ENCODE peak calls at places on chromosomes 7 and 10, in ten cellular contexts. I, P, X, B, Q, O, W, R, N and K are unnamed samples.

GRCh38 chr7:27689045-27689877 is 26.6 kb upstream of the HIBADH start:
- DNase-seq in X (no peak), R (peak), W (no peak), N (no peak), O (no peak), Q (no peak), I (peak), P (peak), B (no peak), K (no peak)

GRCh38 chr10:59771162-59771807 is 18.0 kb upstream of the MRLN start:
- DNase-seq in B (no peak), I (no peak), Q (no peak), W (no peak), N (no peak), X (no peak), P (no peak), O (no peak), R (no peak), K (no peak)

GRCh38 chr7:143279186-143280098 is 5.3 kb upstream of the TMEM139 start:
- DNase-seq in O (no peak), I (peak), Q (peak), P (peak), X (no peak), B (peak), W (peak), N (no peak), R (peak), K (no peak)

GRCh38 chr10:125105856-125106255 is 54.5 kb downstream of the CTBP2 start:
- DNase-seq in N (no peak), I (no peak), P (no peak), X (no peak), W (no peak), B (no peak), O (no peak), Q (no peak), R (no peak), K (no peak)

GRCh38 chr10:49512121-49512809 is 26.7 kb downstream of the ERCC6 start:
- DNase-seq in W (peak), P (peak), R (peak), N (no peak), X (no peak), I (peak), O (no peak), B (peak), Q (no peak), K (peak)

GRCh38 chr10:113899952-113900598 is 45.6 kb downstream of the NHLRC2 start:
- DNase-seq in I (peak), O (no peak), N (no peak), R (no peak), Q (no peak), X (no peak), B (no peak), W (no peak), P (no peak), K (no peak)

GRCh38 chr7:34277016-34277800 is 371.9 kb downstream of the BMPER start:
- DNase-seq in P (no peak), O (no peak), X (no peak), R (peak), B (no peak), I (peak), W (peak), Q (no peak), N (no peak), K (no peak)

GRCh38 chr10:33413093-33413442 is 78.6 kb upstream of the NRP1 start:
- DNase-seq in W (peak), I (no peak), Q (no peak), O (no peak), P (no peak), N (no peak), R (peak), X (no peak), B (no peak), K (no peak)

GRCh38 chr7:36677769-36678435 is 46.4 kb downstream of the AOAH start:
- DNase-seq in R (no peak), B (no peak), O (no peak), Q (no peak), I (no peak), W (no peak), P (no peak), N (no peak), X (no peak), K (no peak)

GRCh38 chr10:97517778-97518561 is 19.2 kb downstream of the UBTD1 start:
- DNase-seq in P (no peak), X (no peak), W (no peak), N (no peak), R (peak), B (no peak), I (no peak), O (no peak), Q (no peak), K (no peak)

GRCh38 chr10:132420469-132421376 is 23.7 kb downstream of the PWWP2B start:
- DNase-seq in Q (no peak), O (no peak), B (no peak), R (no peak), N (no peak), X (no peak), P (peak), W (no peak), I (peak), K (peak)

GRCh38 chr7:106870983-106871410 is 5.9 kb downstream of the PIK3CG start:
- DNase-seq in R (peak), Q (no peak), I (no peak), N (no peak), W (peak), P (no peak), B (no peak), X (no peak), O (peak), K (no peak)

GRCh38 chr7:94154858-94155257 is 150.7 kb upstream of the BET1 start:
- DNase-seq in X (no peak), W (no peak), I (no peak), R (no peak), Q (no peak), N (no peak), P (no peak), B (no peak), O (no peak), K (no peak)

GRCh38 chr7:159040912-159041711 is 103.6 kb downstream of the VIPR2 start:
- DNase-seq in I (no peak), X (no peak), W (no peak), R (no peak), Q (no peak), B (no peak), O (no peak), P (no peak), N (no peak), K (no peak)

GRCh38 chr10:86957471-86958108 is at the start of gene MMRN2:
- DNase-seq in O (no peak), X (peak), P (no peak), W (no peak), B (no peak), N (no peak), R (peak), Q (no peak), I (no peak), K (no peak)

GRCh38 chr10:86958109-86958830 is at the start of gene SNCG:
- DNase-seq in X (peak), N (peak), P (no peak), I (no peak), R (peak), O (no peak), B (no peak), W (no peak), Q (no peak), K (no peak)

GRCh38 chr10:86959737-86960002 is 1.3 kb downstream of the SNCG start:
- DNase-seq in I (no peak), B (no peak), X (no peak), N (no peak), R (no peak), Q (no peak), P (no peak), O (no peak), W (no peak), K (no peak)

GRCh38 chr10:86960003-86960862 is 1.8 kb downstream of the SNCG start:
- DNase-seq in B (no peak), W (peak), R (peak), N (no peak), I (peak), Q (no peak), P (peak), O (peak), X (peak), K (no peak)

GRCh38 chr10:86958831-86959736 is 685 bp downstream of the SNCG start:
- DNase-seq in I (peak), O (no peak), N (peak), B (no peak), P (no peak), X (peak), Q (no peak), W (peak), R (peak), K (no peak)
- H3K4me3 ChIP-seq in I (no peak), O (no peak), N (peak), B (no peak), P (no peak), X (peak), Q (no peak), W (no peak), R (peak), K (no peak)

GRCh38 chr7:55099086-55099831 is 80.4 kb downstream of the EGFR start:
- DNase-seq in O (no peak), R (no peak), X (no peak), N (no peak), I (peak), Q (no peak), B (no peak), P (no peak), W (no peak), K (no peak)
- TF ChIP-seq CTCF in O (no peak), R (no peak), X (no peak), N (no peak), I (no peak), Q (no peak), B (no peak), P (no peak), W (no peak), K (no peak)

DNA sequence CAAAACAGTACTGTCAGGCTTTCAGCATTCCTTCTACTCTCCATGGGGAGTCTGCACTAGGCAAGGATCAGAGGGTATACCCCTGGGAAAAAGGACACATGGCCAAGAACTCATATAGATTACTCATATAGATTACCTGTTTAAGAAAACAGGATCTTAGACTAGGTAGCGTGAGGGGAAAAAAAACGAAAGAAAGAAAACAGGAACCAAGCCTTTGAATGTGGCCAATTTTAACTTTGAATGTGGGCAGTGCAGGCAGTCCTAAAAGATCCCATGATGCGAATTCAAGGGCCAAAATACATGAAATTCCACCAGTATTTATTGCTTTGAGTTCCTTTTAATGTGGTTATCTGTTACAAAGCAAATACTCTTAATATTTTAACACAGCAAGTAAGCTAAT is 108.6 kb upstream of the TAC1 start:
- DNase-seq in W (no peak), N (no peak), I (no peak), O (peak), X (no peak), B (no peak), Q (no peak), R (no peak), P (no peak), K (no peak)
- H3K4me3 ChIP-seq in W (no peak), N (no peak), I (no peak), O (no peak), X (no peak), B (no peak), Q (no peak), R (no peak), P (no peak), K (no peak)

DNA sequence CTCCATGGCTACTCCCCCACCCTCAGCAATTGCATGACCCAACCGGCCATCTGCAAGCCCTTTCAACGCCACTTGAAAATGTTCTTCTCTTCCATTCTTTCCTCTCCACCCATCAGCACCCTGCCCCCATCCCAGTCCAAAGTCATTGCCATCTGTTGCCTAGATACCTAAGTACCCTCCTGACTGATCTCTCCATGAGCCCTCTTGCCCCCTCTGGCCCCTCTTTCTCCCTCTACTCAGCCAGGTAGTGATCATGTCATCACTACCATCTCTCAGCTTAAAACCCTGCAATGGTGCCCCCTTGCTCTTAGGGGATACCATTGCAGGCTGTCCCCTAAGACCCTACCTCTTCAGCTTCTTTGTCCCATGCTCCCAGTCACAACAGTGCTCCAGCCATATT is 30.5 kb upstream of the BTRC start:
- DNase-seq in X (no peak), N (no peak), Q (no peak), P (no peak), R (no peak), B (no peak), O (no peak), W (no peak), I (no peak), K (no peak)
- TF ChIP-seq CTCF in X (no peak), N (no peak), Q (no peak), P (no peak), R (no peak), B (no peak), O (no peak), W (no peak), I (no peak), K (no peak)

DNA sequence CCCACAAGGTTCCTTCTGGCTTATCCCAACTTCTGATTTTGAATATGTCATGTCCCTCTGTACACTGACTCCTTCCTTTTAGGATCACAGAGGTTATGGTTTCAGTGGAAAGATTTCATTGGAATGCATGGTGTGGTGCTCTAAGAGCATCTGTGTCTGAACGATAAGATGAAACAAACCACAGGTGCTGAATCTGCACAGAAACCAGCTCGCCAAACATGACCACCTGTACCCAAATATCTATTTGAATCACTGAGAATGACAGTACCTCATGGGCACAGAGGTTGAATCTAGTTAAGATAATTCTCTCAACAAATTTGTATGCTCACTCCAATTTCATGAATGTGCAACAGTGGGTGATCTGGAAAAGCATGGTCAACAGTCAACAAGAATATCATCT is 105.3 kb downstream of the DGKI start:
- DNase-seq in B (no peak), N (no peak), O (no peak), R (no peak), P (no peak), Q (no peak), X (no peak), I (no peak), W (no peak), K (no peak)
- H3K4me3 ChIP-seq in B (no peak), N (no peak), O (no peak), R (no peak), P (no peak), Q (no peak), X (no peak), I (no peak), W (no peak), K (no peak)

GRCh38 chr7:130381468-130382312 is 1.4 kb downstream of the CPA1 start:
- DNase-seq in P (peak), X (no peak), O (no peak), W (no peak), I (no peak), N (peak), R (no peak), B (no peak), Q (no peak), K (no peak)
- TF ChIP-seq CTCF in P (peak), X (peak), O (no peak), W (peak), I (no peak), N (no peak), R (no peak), B (no peak), Q (no peak), K (no peak)

DNA sequence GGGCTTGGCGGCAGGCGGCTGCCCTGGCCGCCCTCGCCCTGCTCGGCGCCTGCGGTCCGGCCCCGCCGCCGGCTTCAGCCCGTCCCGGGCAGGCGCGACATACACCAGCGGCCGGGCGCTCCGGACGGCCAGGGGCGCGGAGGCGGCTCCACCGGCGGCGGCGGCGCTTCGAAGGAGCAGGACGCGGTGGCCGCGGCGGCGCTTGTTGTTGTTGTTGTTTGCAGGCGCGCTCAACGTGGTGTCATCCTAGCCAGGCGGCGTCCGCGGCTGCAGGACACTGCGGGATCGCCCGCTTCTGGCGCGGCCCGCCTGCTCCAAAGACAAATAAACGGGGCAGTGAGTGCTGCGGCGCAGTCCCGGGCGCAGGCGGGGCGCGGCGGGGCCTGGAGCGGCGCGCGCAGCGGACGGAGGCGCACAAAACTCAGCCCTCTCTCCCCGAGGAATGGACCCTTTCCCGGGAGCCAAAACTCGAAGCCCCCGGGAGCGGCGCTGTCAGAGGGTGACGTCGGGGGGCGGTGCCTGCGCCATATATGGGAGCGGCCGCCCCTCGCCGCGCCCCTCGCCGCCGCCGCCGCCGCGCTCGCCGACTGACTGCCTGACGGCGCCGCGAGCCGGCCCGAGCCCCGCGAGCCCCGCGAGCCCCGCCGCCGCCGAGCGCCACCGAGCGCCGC is at the start of gene EBF3:
- DNase-seq in P (peak), O (no peak), B (peak), R (peak), X (peak), N (peak), W (no peak), I (peak), Q (no peak), K (no peak)
- H3K4me3 ChIP-seq in P (no peak), O (no peak), B (peak), R (peak), X (peak), N (peak), W (peak), I (peak), Q (peak), K (peak)

GRCh38 chr10:123140983-123141390 is 5.2 kb downstream of the HMX3 start:
- DNase-seq in P (no peak), W (no peak), N (no peak), O (no peak), R (no peak), B (no peak), X (no peak), Q (no peak), I (no peak), K (no peak)

GRCh38 chr10:123141791-123142700 is 5.9 kb upstream of the HMX2 start:
- DNase-seq in R (no peak), X (no peak), O (no peak), I (no peak), W (no peak), B (no peak), Q (no peak), N (no peak), P (no peak), K (no peak)

GRCh38 chr10:123139165-123139520 is 3.4 kb downstream of the HMX3 start:
- DNase-seq in I (no peak), W (no peak), X (no peak), B (no peak), R (no peak), N (no peak), O (no peak), P (no peak), Q (no peak), K (no peak)

GRCh38 chr10:123139521-123140163 is 3.9 kb downstream of the HMX3 start:
- DNase-seq in N (no peak), X (no peak), I (no peak), W (no peak), R (no peak), P (peak), B (no peak), O (no peak), Q (no peak), K (no peak)

DNA sequence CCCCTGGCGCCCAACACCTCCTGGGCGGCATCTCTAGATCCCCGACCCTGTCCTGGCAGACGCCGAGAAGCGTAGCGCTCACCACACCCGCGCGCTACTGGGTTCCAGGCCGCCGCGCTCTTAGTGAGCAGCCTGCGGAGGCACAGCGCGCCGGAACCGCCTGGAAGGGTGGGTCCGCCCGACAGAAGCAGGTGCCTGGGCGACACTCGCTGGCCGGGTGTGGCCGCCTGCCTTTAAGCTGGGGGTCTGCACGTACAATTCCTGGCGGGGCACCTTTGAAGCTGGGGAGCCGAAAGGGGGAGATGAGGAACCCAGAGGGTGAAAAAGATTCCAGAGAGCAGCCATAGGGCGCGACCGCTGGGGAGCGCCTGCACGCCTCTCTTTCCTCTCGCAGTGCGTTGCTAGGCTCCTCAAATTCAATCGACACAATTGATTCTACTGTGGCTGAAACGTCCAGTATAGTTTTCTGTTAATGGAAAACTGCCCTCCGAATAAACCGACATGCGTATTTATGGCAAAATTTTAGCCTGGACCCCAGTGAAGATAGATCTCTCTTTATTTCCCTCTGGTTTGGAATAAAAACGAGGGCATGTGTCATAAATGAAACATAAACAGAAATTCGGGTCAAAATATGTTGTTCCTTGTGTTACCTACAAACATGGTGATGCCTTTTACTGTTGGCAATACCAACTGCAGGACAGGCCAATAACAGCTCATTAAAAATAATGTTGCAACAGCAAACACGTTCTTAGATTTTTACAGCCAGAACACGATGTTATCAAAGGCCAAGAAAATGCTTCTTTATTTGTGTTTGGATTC is 4.6 kb downstream of the HMX3 start:
- DNase-seq in N (no peak), I (no peak), Q (no peak), O (no peak), B (no peak), X (no peak), W (no peak), R (no peak), P (no peak), K (peak)
- TF ChIP-seq CTCF in N (no peak), I (no peak), Q (no peak), O (no peak), B (no peak), X (no peak), W (no peak), R (no peak), P (no peak), K (peak)